ENCODE peak calls at places on chromosomes 12 and 14, in six cellular contexts. Y is fibroblast of pulmonary artery, S is glutamatergic neuron, W is left ventricle myocardium inferior, F is heart right ventricle, J is H1. B is an unnamed sample.

GRCh38 chr12:123939716-123940626 is 32.7 kb downstream of the CCDC92 start:
- DNase-seq in Y (no peak), S (no peak), W (no peak), F (no peak), J (no peak), B (no peak)

GRCh38 chr12:67663121-67663520 is 14.6 kb downstream of the DYRK2 start:
- DNase-seq in Y (peak), S (no peak), W (no peak), F (no peak), J (no peak), B (no peak)

GRCh38 chr14:29814153-29815057 is 113.2 kb downstream of the PRKD1 start:
- DNase-seq in Y (peak), S (no peak), W (peak), F (peak), J (no peak), B (no peak)

GRCh38 chr14:32075636-32076277 is 1.3 kb upstream of the ARHGAP5 start:
- DNase-seq in Y (peak), S (peak), W (peak), F (peak), J (no peak), B (no peak)

GRCh38 chr14:72439707-72440106 is 454.2 kb downstream of the DPF3 start:
- DNase-seq in Y (no peak), S (no peak), W (no peak), F (no peak), J (no peak), B (no peak)

GRCh38 chr14:90522585-90523191 is 125.9 kb downstream of the CALM1 start:
- DNase-seq in Y (peak), S (peak), W (peak), F (no peak), J (no peak), B (no peak)

GRCh38 chr12:58148405-58148804 is 207.0 kb downstream of the ATP23 start:
- DNase-seq in Y (peak), S (no peak), W (no peak), F (no peak), J (no peak), B (no peak)

GRCh38 chr12:29066061-29066588 is 83.0 kb upstream of the FAR2 start:
- DNase-seq in Y (peak), S (peak), W (no peak), F (no peak), J (no peak), B (no peak)

GRCh38 chr12:52311282-52311643 is 9.9 kb downstream of the KRT83 start:
- DNase-seq in Y (peak), S (no peak), W (no peak), F (no peak), J (no peak), B (no peak)

GRCh38 chr12:29230800-29231560 is 81.9 kb downstream of the FAR2 start:
- DNase-seq in Y (no peak), S (no peak), W (no peak), F (no peak), J (no peak), B (no peak)

GRCh38 chr14:23112359-23113178 is 6.5 kb downstream of the CEBPE start:
- DNase-seq in Y (no peak), S (no peak), W (no peak), F (no peak), J (no peak), B (no peak)

GRCh38 chr12:50573271-50573670 is 68.5 kb downstream of the DIP2B start:
- DNase-seq in Y (no peak), S (no peak), W (no peak), F (no peak), J (no peak), B (no peak)

GRCh38 chr12:68373836-68374314 is 41.7 kb upstream of the MDM1 start:
- DNase-seq in Y (no peak), S (no peak), W (no peak), F (no peak), J (no peak), B (no peak)

GRCh38 chr14:90503582-90503981 is 106.8 kb downstream of the CALM1 start:
- DNase-seq in Y (no peak), S (no peak), W (peak), F (no peak), J (no peak), B (no peak)

GRCh38 chr14:30125322-30125944 is 197.8 kb upstream of the PRKD1 start:
- DNase-seq in Y (no peak), S (no peak), W (no peak), F (no peak), J (no peak), B (no peak)

GRCh38 chr12:96425321-96425720 is 25.1 kb upstream of the CDK17 start:
- DNase-seq in Y (peak), S (no peak), W (no peak), F (no peak), J (no peak), B (no peak)

GRCh38 chr12:23729354-23729753 is 220.1 kb downstream of the SOX5 start:
- DNase-seq in Y (peak), S (no peak), W (no peak), F (no peak), J (no peak), B (no peak)

GRCh38 chr14:55103005-55103640 is 25.9 kb upstream of the LGALS3 start:
- DNase-seq in Y (peak), S (peak), W (peak), F (peak), J (peak), B (no peak)

DNA sequence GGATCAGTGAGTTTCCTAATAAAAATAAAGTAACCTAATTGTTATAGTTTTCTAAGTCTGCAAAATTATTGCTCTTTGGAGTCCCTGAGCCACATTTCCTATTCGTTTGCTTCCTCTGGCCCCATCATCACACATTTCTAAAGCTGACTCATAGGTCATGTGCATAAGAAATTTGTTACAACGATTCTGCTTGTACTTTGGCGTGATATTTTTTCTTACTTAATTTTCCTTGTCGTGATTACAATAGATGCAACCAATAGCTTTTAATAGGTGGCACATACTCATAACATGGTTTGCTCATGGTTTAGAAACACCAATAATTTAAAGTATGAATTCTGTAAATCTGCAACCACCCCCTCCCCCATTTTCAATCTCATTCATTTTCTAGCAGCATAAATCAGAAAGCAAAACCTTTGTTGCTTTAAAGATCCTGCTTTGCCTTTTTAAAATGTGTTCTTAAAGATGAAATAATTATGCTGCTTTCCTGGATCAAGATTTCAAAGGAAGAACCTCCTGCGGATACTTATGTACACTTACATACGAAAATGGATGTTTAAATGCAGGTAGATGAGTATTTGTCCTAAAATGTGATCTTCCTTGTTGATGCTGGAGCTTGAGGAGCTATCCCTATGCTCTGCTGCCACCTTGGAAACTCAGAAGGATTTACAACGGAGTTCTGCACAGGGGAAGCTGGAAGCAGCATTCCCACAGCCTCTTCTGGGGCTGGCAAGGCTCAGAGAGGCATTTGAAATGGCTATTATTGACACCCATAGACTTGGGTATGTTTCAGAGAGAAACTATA is 1.7 kb upstream of the FLRT2 start:
- DNase-seq in Y (peak), S (peak), W (no peak), F (no peak), J (no peak), B (no peak)
- TF ChIP-seq CTCF in Y (peak), S (peak), W (peak), F (peak), J (peak), B (no peak)

DNA sequence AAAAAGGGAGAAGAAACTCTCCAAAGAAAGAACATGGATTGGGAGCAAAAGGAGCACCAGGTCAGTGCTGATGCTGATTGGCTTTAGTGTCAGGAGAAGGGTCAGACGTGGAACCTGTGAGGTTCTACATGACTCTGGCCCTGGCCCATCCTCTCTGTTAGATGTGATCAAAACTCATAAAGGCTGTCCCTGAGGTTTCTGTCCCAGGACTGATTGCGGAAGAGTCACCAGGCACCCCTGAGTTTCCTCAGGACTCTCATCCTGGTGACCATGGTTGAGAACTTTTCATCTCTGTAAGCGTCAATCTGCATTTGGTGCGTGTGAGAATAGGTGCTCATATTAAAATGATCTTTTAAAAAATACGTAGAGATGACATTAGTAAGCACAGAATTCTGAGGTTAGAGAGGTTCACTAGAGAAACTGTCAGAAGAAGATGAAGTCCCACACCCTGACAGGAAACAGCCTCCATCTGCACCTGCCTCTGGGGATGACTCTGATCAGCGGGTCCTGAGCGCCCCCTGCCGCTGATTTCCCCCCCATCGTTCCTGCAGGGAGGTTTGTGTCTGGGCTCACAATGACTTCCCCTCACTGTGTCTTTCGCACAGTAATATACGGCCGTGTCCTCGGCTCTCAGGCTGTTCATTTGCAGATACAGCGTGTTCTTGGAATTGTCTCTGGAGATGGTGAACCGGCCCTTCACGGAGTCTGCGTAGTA is 741.8 kb downstream of the TMEM121 start:
- DNase-seq in Y (no peak), S (no peak), W (no peak), F (no peak), J (no peak), B (no peak)
- TF ChIP-seq CTCF in Y (no peak), S (no peak), W (no peak), F (no peak), J (no peak), B (no peak)

GRCh38 chr12:6696690-6697583 is 3.7 kb downstream of the PIANP start:
- DNase-seq in Y (no peak), S (no peak), W (no peak), F (no peak), J (no peak), B (no peak)

GRCh38 chr12:6698352-6699046 is 2.1 kb downstream of the PIANP start:
- DNase-seq in Y (no peak), S (no peak), W (no peak), F (no peak), J (no peak), B (no peak)

GRCh38 chr12:6699259-6699988 is 1.2 kb downstream of the PIANP start:
- DNase-seq in Y (no peak), S (no peak), W (no peak), F (no peak), J (no peak), B (no peak)

GRCh38 chr12:6695313-6696045 is 5.1 kb downstream of the PIANP start:
- DNase-seq in Y (no peak), S (no peak), W (no peak), F (no peak), J (no peak), B (no peak)

DNA sequence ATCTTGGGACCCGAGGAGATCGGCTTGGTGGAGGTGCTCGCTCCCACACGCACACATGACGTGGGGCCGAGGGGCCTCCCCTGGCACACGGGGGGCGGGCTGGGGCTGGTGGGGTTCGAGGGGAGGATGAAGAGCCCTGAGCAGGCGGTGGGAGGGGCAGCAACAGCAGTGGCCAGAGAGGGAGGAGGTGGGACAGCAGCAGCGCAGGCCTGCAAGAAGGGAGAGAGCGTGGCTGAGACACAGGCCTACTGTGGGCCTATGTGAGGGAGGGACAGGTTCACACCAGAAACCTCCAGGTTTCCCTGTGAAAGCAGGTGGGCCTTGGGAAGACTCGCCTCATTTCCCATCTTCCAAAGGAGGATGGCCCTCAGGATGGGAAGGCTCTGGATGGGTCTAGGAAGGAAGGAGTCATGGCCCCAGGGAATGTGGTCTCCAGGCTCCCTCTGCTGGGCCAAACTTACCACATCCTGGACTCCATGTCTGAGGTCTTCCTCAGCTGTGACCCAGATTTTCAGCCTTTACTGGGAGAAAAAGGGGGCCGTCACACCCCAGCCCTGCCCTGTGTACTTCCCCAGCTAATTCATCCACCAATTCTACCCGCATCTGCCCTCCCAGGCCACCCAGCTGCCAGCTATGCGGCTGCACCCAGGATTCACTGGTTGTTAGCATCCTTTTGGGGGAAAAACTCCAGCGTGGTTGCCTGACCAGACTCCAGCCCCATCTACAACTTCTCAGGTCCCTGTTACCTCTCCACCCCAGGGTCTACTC is 2.8 kb downstream of the PIANP start:
- DNase-seq in Y (peak), S (peak), W (no peak), F (no peak), J (peak), B (no peak)
- TF ChIP-seq CTCF in Y (peak), S (peak), W (peak), F (peak), J (peak), B (no peak)

DNA sequence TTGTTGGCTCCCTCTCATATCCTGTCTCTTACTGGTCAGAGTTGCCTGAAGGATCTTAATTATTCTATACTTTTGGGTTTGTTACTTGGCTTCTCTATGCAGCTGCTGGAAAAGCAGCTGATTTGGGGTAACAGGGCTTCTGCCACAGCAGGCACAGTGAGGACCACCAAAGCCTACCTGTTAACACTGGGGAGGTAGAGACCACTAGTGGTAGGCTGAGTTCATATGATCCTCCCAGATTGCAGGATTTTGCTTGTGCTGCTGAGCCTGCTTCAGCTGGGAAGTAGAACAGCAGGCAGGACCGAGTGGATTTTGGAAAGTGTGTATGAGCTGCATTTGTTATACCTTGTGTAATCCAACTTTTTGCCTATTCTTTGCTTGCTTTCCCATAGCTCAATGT is 34.1 kb downstream of the RCOR1 start:
- DNase-seq in Y (no peak), S (no peak), W (no peak), F (no peak), J (no peak), B (no peak)
- TF ChIP-seq CTCF in Y (no peak), S (no peak), W (no peak), F (no peak), J (peak), B (no peak)